ENCODE peak calls at places on chromosomes 1 and 21, in five cellular contexts. Z is HCT116, R is K562, I is SK-N-SH, U is GM23338. B is an unnamed sample.

GRCh38 chr1:2378441-2378851 is 12.9 kb downstream of the MORN1 start:
- DNase-seq in R (no peak), Z (no peak), I (no peak), U (no peak), B (no peak)

GRCh38 chr1:54742262-54742661 is 22.1 kb downstream of the PARS2 start:
- DNase-seq in I (no peak), U (no peak), R (no peak), Z (no peak), B (no peak)

GRCh38 chr1:10152709-10153284 is 57.6 kb upstream of the KIF1B start:
- DNase-seq in R (peak), I (peak), U (peak), Z (peak), B (no peak)

GRCh38 chr1:9657521-9658032 is 6.0 kb downstream of the PIK3CD start:
- DNase-seq in Z (no peak), U (peak), I (no peak), R (peak), B (no peak)

GRCh38 chr1:44826375-44827196 is 16.5 kb downstream of the PTCH2 start:
- DNase-seq in R (peak), Z (no peak), I (peak), U (no peak), B (no peak)

GRCh38 chr1:55334797-55335196 is 119.6 kb upstream of the USP24 start:
- DNase-seq in U (no peak), I (no peak), Z (no peak), R (no peak), B (no peak)

GRCh38 chr1:41521766-41522165 is 37.3 kb upstream of the EDN2 start:
- DNase-seq in U (peak), I (no peak), R (no peak), Z (no peak), B (no peak)

GRCh38 chr1:198153103-198153502 is 3.7 kb upstream of the NEK7 start:
- DNase-seq in Z (no peak), I (no peak), R (no peak), U (no peak), B (no peak)

GRCh38 chr1:15744122-15744679 is 1.9 kb downstream of the TMEM82 start:
- DNase-seq in U (no peak), Z (no peak), I (no peak), R (no peak), B (no peak)

GRCh38 chr1:150619576-150620509 is 9.6 kb downstream of the ENSA start:
- DNase-seq in R (no peak), U (no peak), I (peak), Z (no peak), B (no peak)

GRCh38 chr1:221397606-221398005 is 344.3 kb downstream of the DUSP10 start:
- DNase-seq in U (no peak), Z (no peak), I (no peak), R (no peak), B (no peak)

GRCh38 chr1:228362141-228362883 is 44.3 kb downstream of the TRIM11 start:
- DNase-seq in I (no peak), R (no peak), Z (no peak), U (no peak), B (no peak)

GRCh38 chr1:16348414-16349182 is 3.7 kb downstream of the FBXO42 start:
- DNase-seq in U (no peak), I (no peak), Z (no peak), R (no peak), B (no peak)

GRCh38 chr1:24277420-24278169 is 41.6 kb upstream of the GRHL3 start:
- DNase-seq in I (no peak), U (no peak), R (no peak), Z (no peak), B (peak)

GRCh38 chr1:194045416-194045815 is 859.0 kb upstream of the B3GALT2 start:
- DNase-seq in U (no peak), R (no peak), I (no peak), Z (no peak), B (no peak)

GRCh38 chr21:35469446-35469845 is 420.3 kb upstream of the RUNX1 start:
- DNase-seq in Z (no peak), U (no peak), I (no peak), R (no peak), B (no peak)

GRCh38 chr1:101005191-101005590 is 20.4 kb downstream of the DPH5 start:
- DNase-seq in R (no peak), I (no peak), Z (no peak), U (no peak), B (no peak)

GRCh38 chr21:45299026-45299863 is 11.6 kb upstream of the POFUT2 start:
- DNase-seq in U (no peak), R (peak), I (no peak), Z (no peak), B (no peak)

GRCh38 chr21:42695324-42696025 is 42.1 kb downstream of the PDE9A start:
- DNase-seq in R (no peak), Z (no peak), U (no peak), I (no peak), B (no peak)

GRCh38 chr1:160830321-160831153 is 32.1 kb downstream of the CD244 start:
- DNase-seq in Z (peak), U (peak), R (peak), I (peak), B (no peak)

GRCh38 chr1:20921285-20921684 is 134.2 kb upstream of the HP1BP3 start:
- DNase-seq in R (no peak), Z (no peak), U (no peak), I (no peak), B (no peak)

GRCh38 chr1:212814989-212815388 is 23.3 kb downstream of the TATDN3 start:
- DNase-seq in Z (no peak), R (no peak), U (peak), I (peak), B (no peak)

GRCh38 chr1:19165501-19165900 is 44.6 kb downstream of the UBR4 start:
- DNase-seq in I (no peak), Z (no peak), R (no peak), U (no peak), B (no peak)

GRCh38 chr1:244963231-244963826 is 99.0 kb upstream of the HNRNPU start:
- DNase-seq in U (no peak), I (no peak), Z (no peak), R (peak), B (no peak)

GRCh38 chr1:245153645-245154428 is 948 bp upstream of the KIF26B start:
- DNase-seq in I (peak), U (peak), Z (no peak), R (peak), B (no peak)

GRCh38 chr1:15296602-15297321 is 49.7 kb downstream of the FHAD1 start:
- DNase-seq in I (no peak), U (no peak), R (peak), Z (no peak), B (no peak)

GRCh38 chr1:51600954-51601353 is 15.9 kb upstream of the OSBPL9 start:
- DNase-seq in I (peak), R (no peak), Z (no peak), U (no peak), B (no peak)

GRCh38 chr21:28822882-28823335 is 169.8 kb downstream of the LTN1 start:
- DNase-seq in U (no peak), R (no peak), I (peak), Z (no peak), B (no peak)

GRCh38 chr1:89873250-89873649 is 52.4 kb downstream of the LRRC8D start:
- DNase-seq in Z (no peak), U (no peak), I (no peak), R (no peak), B (no peak)

GRCh38 chr1:225695578-225696332 is 42.8 kb upstream of the ENAH start:
- DNase-seq in Z (no peak), R (no peak), U (no peak), I (peak), B (no peak)

GRCh38 chr1:55472784-55473183 is 257.6 kb upstream of the USP24 start:
- DNase-seq in Z (peak), I (no peak), U (no peak), R (no peak), B (no peak)

DNA sequence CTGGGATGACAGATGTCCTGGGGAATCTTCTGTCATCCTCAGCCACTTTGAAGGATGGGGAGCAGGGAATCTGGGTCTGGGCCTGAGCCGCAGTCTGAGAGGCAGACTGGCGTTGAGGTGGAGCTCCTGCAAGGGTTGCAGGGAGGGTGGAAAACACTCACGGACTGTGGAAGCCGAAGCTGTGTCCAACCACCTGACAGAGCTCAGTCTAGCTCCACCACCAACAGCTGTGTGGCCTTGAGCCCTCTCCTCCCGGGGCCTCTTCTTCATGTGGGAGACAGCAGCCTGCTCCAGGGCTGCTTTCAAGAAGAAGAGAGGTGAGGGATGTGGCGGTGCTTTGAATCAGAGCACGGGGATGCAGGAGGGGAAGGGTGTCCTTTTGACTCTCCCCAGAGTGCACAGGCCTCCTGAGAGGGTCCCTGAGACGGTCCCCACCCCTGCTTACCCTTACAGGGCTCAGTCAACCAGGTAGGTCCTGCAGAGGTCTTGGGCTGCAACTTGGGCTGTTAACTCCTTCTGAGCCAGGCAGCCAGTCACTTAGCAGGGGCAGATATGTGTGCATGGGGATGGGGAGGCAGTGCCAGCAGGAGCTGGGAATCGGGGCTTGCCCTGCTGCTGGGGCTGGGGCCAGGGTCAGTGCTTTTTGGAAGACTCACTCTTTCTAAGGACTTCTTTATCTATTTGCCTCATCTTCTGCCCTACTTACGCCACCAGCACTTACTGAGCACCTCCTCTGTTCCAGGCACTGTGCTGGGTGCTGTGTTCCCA is 216.3 kb downstream of the PTPRU start:
- DNase-seq in Z (no peak), R (no peak), U (no peak), I (no peak), B (no peak)
- H2AFZ ChIP-seq in Z (no peak), R (no peak), U (peak), I (no peak), B (no peak)

GRCh38 chr21:30831194-30831765 is 1.7 kb upstream of the KRTAP7-1 start:
- DNase-seq in I (peak), Z (peak), U (peak), R (peak), B (no peak)
- TF ChIP-seq REST in I (no peak), Z (no peak), U (no peak), R (no peak), B (no peak)

DNA sequence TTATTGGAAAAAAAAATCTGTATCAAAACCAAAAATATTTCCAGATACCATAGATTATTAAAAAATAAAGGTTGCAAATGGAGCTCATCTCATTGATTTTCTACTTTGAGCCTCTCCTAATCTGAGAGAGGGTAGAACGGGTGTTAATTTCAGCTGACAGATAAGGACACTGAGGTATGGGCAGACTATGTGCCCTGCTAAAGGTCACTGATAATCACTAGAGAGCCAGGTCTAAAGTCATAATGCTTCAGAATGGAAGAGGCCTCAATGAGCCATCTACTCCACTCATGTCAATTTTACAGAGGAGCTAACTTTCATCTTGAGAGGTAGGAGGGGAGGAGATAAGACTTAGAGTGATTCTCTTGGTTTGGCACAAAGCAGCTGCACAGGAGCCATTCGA is 21.0 kb downstream of the GNG12 start:
- DNase-seq in U (no peak), R (no peak), I (no peak), Z (no peak), B (no peak)
- H2AFZ ChIP-seq in U (no peak), R (no peak), I (no peak), Z (no peak), B (no peak)

DNA sequence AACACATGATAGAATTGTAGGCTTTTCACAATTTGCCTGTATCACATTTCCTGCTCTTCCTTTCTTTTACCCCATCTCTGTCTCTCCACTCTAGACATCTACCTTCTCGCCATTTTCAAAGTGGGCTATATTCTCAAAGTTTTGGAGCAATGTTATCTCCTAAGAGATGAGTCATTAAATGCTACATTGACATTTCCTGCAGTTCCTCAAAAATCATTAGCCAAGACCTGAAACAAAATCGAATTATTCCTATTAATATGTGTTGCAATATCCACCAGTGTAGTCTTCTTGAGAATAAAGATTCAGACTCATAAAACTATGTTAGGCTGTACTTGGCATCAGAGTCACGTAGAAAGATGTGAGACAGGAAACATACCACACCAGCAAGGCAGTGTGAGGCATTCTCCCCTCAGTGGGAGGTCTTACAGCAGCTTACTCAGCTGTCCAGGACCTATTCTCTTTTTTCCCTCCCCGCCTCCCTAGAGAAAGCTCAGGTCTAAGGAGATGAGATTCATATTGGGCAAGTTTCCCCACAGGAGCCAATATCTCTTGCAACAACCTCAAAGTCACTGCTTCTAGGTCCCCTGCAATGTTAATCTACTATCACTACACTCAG is 38.8 kb downstream of the FRRS1 start:
- DNase-seq in R (no peak), U (peak), I (no peak), Z (no peak), B (no peak)
- TF ChIP-seq REST in R (no peak), U (no peak), I (no peak), Z (no peak), B (no peak)

DNA sequence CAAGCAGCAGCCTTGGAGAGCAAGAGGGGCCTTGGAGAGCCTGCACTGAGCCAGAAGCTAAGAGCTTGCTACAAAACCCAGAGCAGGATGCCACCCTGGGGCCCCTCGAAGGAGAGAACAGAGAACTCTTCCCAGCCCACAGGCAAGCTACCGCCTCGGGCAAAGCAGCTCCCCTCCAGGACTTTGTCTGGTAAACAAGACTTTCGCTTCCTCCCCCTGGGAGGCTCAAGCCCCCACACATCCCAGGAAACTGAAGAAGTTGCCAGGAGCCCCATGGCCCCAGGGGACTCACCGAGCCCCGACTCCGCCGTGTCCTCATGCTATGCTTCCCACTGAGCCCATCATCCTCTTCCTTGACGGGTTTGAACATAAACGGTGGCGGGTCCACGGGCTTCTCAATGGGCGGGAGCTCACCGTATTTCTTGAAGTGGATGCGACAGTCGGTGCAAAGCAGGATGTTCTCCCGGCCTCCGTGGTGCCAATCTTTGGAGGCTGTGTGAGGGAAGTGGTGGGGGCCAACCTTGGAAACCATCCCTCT is 45.9 kb downstream of the SLC45A1 start:
- DNase-seq in U (no peak), R (no peak), I (no peak), Z (no peak), B (no peak)
- H2AFZ ChIP-seq in U (no peak), R (no peak), I (no peak), Z (no peak), B (no peak)

DNA sequence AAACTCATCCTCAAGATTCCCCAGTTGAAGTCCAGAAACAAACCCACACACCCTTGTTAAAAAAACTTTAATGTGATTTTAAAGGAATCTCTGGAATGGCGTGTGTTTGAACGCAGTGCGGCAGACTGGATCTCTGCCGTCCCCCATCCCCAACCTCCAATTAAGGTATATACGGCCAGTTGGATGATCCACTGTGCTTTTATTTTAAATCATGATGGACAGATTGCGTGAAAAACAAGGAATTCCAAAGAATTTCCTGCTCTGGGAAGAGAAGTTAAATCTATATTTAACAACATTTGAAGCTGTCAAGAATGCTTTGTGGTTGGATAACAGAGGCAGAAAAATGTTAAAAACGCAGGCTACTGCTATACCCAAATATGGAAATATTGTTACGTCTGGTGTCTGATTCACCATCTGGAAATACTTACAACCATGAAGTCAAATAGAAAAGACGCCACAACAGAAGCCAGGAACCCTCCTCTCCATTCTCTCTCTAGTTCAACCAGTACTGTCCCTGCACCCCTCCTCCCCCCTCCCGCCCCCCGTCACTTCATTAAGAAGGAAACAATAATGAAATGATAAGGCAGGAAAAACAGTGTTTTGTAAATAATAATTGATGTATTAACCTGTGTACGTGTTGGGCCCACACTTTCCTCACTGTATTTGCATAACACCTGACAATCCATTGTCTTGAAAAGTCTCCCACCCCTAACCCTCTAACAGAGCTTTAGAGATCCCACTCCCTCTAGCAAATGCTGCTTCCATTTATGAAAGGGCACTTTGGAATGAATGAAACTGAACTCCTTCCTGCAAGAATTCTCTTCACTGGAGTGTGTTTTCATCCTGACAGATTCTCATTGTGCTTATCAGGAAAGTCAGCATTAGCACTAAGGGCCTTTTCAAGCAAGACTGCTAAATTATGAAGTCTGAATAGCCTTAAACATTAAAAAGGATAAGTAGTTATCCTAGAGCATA is 2.0 kb upstream of the CCN1 start:
- DNase-seq in U (peak), Z (no peak), R (no peak), I (peak), B (no peak)
- TF ChIP-seq REST in U (no peak), Z (no peak), R (no peak), I (no peak), B (no peak)

GRCh38 chr1:115258302-115258866 is 79.7 kb downstream of the NGF start:
- DNase-seq in R (no peak), U (no peak), I (no peak), Z (peak), B (no peak)
- H2AFZ ChIP-seq in R (no peak), U (no peak), I (no peak), Z (no peak), B (no peak)

GRCh38 chr21:39080366-39080765 is 102.9 kb downstream of the PSMG1 start:
- DNase-seq in Z (no peak), U (no peak), I (no peak), R (no peak), B (no peak)

GRCh38 chr21:39078322-39079065 is 104.8 kb downstream of the PSMG1 start:
- DNase-seq in R (no peak), I (no peak), U (no peak), Z (no peak), B (no peak)

GRCh38 chr21:39077816-39078215 is 105.4 kb downstream of the PSMG1 start:
- DNase-seq in U (no peak), R (no peak), Z (no peak), I (no peak), B (no peak)

GRCh38 chr21:39082656-39083376 is 100.4 kb downstream of the PSMG1 start:
- DNase-seq in U (peak), R (peak), Z (peak), I (no peak), B (no peak)

GRCh38 chr21:39079617-39080016 is 103.6 kb downstream of the PSMG1 start:
- DNase-seq in U (no peak), R (no peak), I (no peak), Z (no peak), B (no peak)
- TF ChIP-seq REST in U (no peak), R (no peak), I (no peak), Z (no peak), B (no peak)

GRCh38 chr1:180198611-180199010 is 31.5 kb upstream of the LHX4 start:
- DNase-seq in R (no peak), U (no peak), Z (no peak), I (no peak), B (no peak)

GRCh38 chr1:180197231-180197630 is 32.8 kb upstream of the LHX4 start:
- DNase-seq in I (no peak), Z (no peak), R (no peak), U (no peak), B (no peak)

GRCh38 chr1:180199018-180199417 is 31.0 kb upstream of the LHX4 start:
- DNase-seq in R (no peak), I (no peak), Z (no peak), U (no peak), B (no peak)

GRCh38 chr1:180196436-180197003 is 33.5 kb upstream of the LHX4 start:
- DNase-seq in R (no peak), Z (no peak), I (no peak), U (no peak), B (no peak)

DNA sequence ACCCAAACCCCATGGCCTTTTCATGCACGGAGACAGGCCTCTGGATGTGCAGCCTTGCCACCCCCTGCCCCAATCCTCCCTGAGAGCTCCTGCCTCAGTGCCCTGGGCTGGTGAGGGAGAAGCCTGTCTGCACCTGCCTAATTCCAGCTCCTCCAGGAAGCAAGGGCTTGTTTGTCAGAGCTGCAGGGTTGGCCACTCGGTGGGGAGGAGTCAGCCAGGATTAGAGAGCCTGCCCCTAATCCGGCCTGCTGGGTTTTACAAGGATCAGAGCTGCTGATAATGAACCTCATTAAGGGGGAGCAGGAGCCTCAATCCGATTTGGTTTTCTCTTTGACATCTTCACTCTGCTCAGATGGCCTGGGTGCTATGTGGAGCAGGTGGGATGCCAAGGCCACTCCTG is 31.9 kb upstream of the LHX4 start:
- DNase-seq in I (no peak), U (no peak), R (no peak), Z (no peak), B (no peak)
- H2AFZ ChIP-seq in I (no peak), U (no peak), R (no peak), Z (no peak), B (no peak)

B was measured in GM12878.